ENCODE peak calls at places on chromosomes 12 and 14, in four cellular contexts. V is mesothelial cell of epicardium; S is CD4-positive, alpha-beta T cell; C is ACHN. X is an unnamed sample.
A peak's percentile ranks its signal among the peaks of the same experiment; 100 is the strongest.

GRCh38 chr12:94560416-94561221 is 89.7 kb downstream of the TMCC3 start:
- DNase-seq in V (no peak), S (no peak), C (peak; percentile 91), X (no peak)

GRCh38 chr14:61925043-61925442 is 162.8 kb downstream of the SNAPC1 start:
- DNase-seq in V (no peak), S (no peak), C (peak; percentile 79), X (no peak)

GRCh38 chr12:93682846-93683261 is 5.7 kb downstream of the CRADD start:
- DNase-seq in V (no peak), S (no peak), C (peak; percentile 25), X (no peak)

GRCh38 chr14:105528859-105529505 is 2.6 kb downstream of the TMEM121 start:
- DNase-seq in V (no peak), S (no peak), C (no peak), X (no peak)

GRCh38 chr12:78568326-78569020 is 296.1 kb upstream of the SYT1 start:
- DNase-seq in V (no peak), S (no peak), C (no peak), X (no peak)

GRCh38 chr14:104119700-104120251 is 18.6 kb upstream of the KIF26A start:
- DNase-seq in V (peak; percentile 3), S (no peak), C (no peak), X (no peak)

GRCh38 chr12:101648195-101648594 is 49.2 kb upstream of the CHPT1 start:
- DNase-seq in V (no peak), S (no peak), C (no peak), X (no peak)

GRCh38 chr12:13234045-13234641 is 37.6 kb downstream of the EMP1 start:
- DNase-seq in V (no peak), S (no peak), C (peak; percentile 75), X (no peak)

GRCh38 chr12:2451025-2451424 is 343.7 kb upstream of the FKBP4 start:
- DNase-seq in V (no peak), S (no peak), C (no peak), X (no peak)

GRCh38 chr12:123931686-123932321 is 40.8 kb downstream of the CCDC92 start:
- DNase-seq in V (no peak), S (no peak), C (no peak), X (peak; percentile 44)

GRCh38 chr14:34750233-34750632 is 35.8 kb upstream of the CFL2 start:
- DNase-seq in V (no peak), S (no peak), C (no peak), X (no peak)

GRCh38 chr14:105146976-105147700 is 21.4 kb downstream of the JAG2 start:
- DNase-seq in V (no peak), S (no peak), C (no peak), X (peak; percentile 67)

GRCh38 chr12:3634348-3634747 is 118.6 kb downstream of the CRACR2A start:
- DNase-seq in V (no peak), S (no peak), C (no peak), X (no peak)

GRCh38 chr14:31173120-31173837 is 34.3 kb downstream of the HECTD1 start:
- DNase-seq in V (no peak), S (no peak), C (no peak), X (no peak)

GRCh38 chr14:91048676-91049075 is 11.8 kb downstream of the RPS6KA5 start:
- DNase-seq in V (no peak), S (no peak), C (no peak), X (no peak)

GRCh38 chr12:12562016-12562483 is 613 bp downstream of the DUSP16 start:
- DNase-seq in V (peak; percentile 27), S (peak; percentile 6), C (peak; percentile 48), X (peak; percentile 72)

GRCh38 chr12:116389990-116390655 is 112.6 kb upstream of the MED13L start:
- DNase-seq in V (no peak), S (no peak), C (peak; percentile 23), X (no peak)

GRCh38 chr14:99792551-99793212 is 531 bp upstream of the EML1 start:
- DNase-seq in V (no peak), S (no peak), C (peak; percentile 8), X (no peak)

GRCh38 chr14:39880106-39880695 is 448.0 kb upstream of the FBXO33 start:
- DNase-seq in V (no peak), S (no peak), C (no peak), X (no peak)

GRCh38 chr14:85731198-85731597 is 201.3 kb downstream of the FLRT2 start:
- DNase-seq in V (no peak), S (no peak), C (no peak), X (no peak)

GRCh38 chr14:78997811-78998210 is 827.6 kb downstream of the NRXN3 start:
- DNase-seq in V (peak; percentile 43), S (no peak), C (no peak), X (no peak)

GRCh38 chr12:7005288-7005687 is 13.0 kb downstream of the LPCAT3 start:
- DNase-seq in V (no peak), S (no peak), C (no peak), X (no peak)

GRCh38 chr14:68397827-68398226 is 395.0 kb downstream of the ZFP36L1 start:
- DNase-seq in V (no peak), S (no peak), C (no peak), X (no peak)

GRCh38 chr14:31442284-31442683 is 15.0 kb downstream of the DTD2 start:
- DNase-seq in V (no peak), S (no peak), C (no peak), X (no peak)

GRCh38 chr12:104957388-104958008 is 592 bp downstream of the SLC41A2 start:
- DNase-seq in V (no peak), S (peak; percentile 13), C (peak; percentile 51), X (no peak)

GRCh38 chr12:62484234-62484633 is 17.6 kb downstream of the MON2 start:
- DNase-seq in V (no peak), S (no peak), C (peak; percentile 44), X (no peak)

GRCh38 chr14:31256534-31257243 is 49.1 kb upstream of the HECTD1 start:
- DNase-seq in V (no peak), S (no peak), C (no peak), X (no peak)

GRCh38 chr14:64233791-64234190 is 60.4 kb downstream of the ESR2 start:
- DNase-seq in V (no peak), S (no peak), C (no peak), X (no peak)

GRCh38 chr14:61561144-61561543 is 134.2 kb upstream of the HIF1A start:
- DNase-seq in V (no peak), S (no peak), C (peak; percentile 80), X (no peak)

GRCh38 chr14:41718477-41719166 is 111.9 kb downstream of the LRFN5 start:
- DNase-seq in V (no peak), S (no peak), C (no peak), X (no peak)

GRCh38 chr12:109446869-109447268 is 30.2 kb downstream of the KCTD10 start:
- DNase-seq in V (no peak), S (no peak), C (no peak), X (no peak)

GRCh38 chr14:61178226-61179060 is 102.7 kb downstream of the TMEM30B start:
- DNase-seq in V (no peak), S (no peak), C (peak; percentile 95), X (no peak)

X was measured in Right ventricle myocardium inferior.